ENCODE peak calls at places on chromosomes 6 and 20, in five cellular contexts. One of them, this sample, is unnamed.

GRCh38 chr20:52410746-52411317 is 219.3 kb upstream of the ZFP64 start:
- DNase-seq in H9: no peak
- DNase-seq in fibroblast of lung: no peak
- DNase-seq in hippocampal formation: no peak
- DNase-seq in fibroblast of mammary gland: peak; percentile 33
- DNase-seq in this sample: no peak

GRCh38 chr6:166422201-166422940 is 39.6 kb upstream of the MPC1 start:
- DNase-seq in H9: no peak
- DNase-seq in fibroblast of lung: no peak
- DNase-seq in hippocampal formation: no peak
- DNase-seq in fibroblast of mammary gland: no peak
- DNase-seq in this sample: no peak

GRCh38 chr20:20034486-20034885 is 17.3 kb downstream of the NAA20 start:
- DNase-seq in H9: no peak
- DNase-seq in fibroblast of lung: peak; percentile 31
- DNase-seq in hippocampal formation: no peak
- DNase-seq in fibroblast of mammary gland: no peak
- DNase-seq in this sample: no peak

GRCh38 chr6:28531479-28532128 is 5.9 kb downstream of the GPX5 start:
- DNase-seq in H9: peak; percentile 65
- DNase-seq in fibroblast of lung: no peak
- DNase-seq in hippocampal formation: no peak
- DNase-seq in fibroblast of mammary gland: peak; percentile 16
- DNase-seq in this sample: no peak

GRCh38 chr6:106146852-106147351 is 60.8 kb downstream of the PRDM1 start:
- DNase-seq in H9: no peak
- DNase-seq in fibroblast of lung: peak; percentile 63
- DNase-seq in hippocampal formation: no peak
- DNase-seq in fibroblast of mammary gland: peak; percentile 49
- DNase-seq in this sample: no peak

GRCh38 chr6:35842381-35842780 is 37.2 kb downstream of the LHFPL5 start:
- DNase-seq in H9: no peak
- DNase-seq in fibroblast of lung: no peak
- DNase-seq in hippocampal formation: no peak
- DNase-seq in fibroblast of mammary gland: no peak
- DNase-seq in this sample: no peak

GRCh38 chr6:151689499-151690201 is 117.8 kb upstream of the ESR1 start:
- DNase-seq in H9: no peak
- DNase-seq in fibroblast of lung: no peak
- DNase-seq in hippocampal formation: no peak
- DNase-seq in fibroblast of mammary gland: no peak
- DNase-seq in this sample: no peak

GRCh38 chr6:89132087-89132486 is 13.8 kb upstream of the PM20D2 start:
- DNase-seq in H9: no peak
- DNase-seq in fibroblast of lung: no peak
- DNase-seq in hippocampal formation: no peak
- DNase-seq in fibroblast of mammary gland: no peak
- DNase-seq in this sample: no peak

GRCh38 chr20:4472906-4473305 is 248.8 kb upstream of the PRND start:
- DNase-seq in H9: no peak
- DNase-seq in fibroblast of lung: peak; percentile 20
- DNase-seq in hippocampal formation: no peak
- DNase-seq in fibroblast of mammary gland: peak; percentile 74
- DNase-seq in this sample: no peak

GRCh38 chr6:25138024-25138696 is 141.0 kb upstream of the CARMIL1 start:
- DNase-seq in H9: no peak
- DNase-seq in fibroblast of lung: peak; percentile 75
- DNase-seq in hippocampal formation: peak; percentile 62
- DNase-seq in fibroblast of mammary gland: peak; percentile 92
- DNase-seq in this sample: peak; percentile 48

GRCh38 chr6:47343631-47344421 is 34.1 kb upstream of the TNFRSF21 start:
- DNase-seq in H9: no peak
- DNase-seq in fibroblast of lung: no peak
- DNase-seq in hippocampal formation: no peak
- DNase-seq in fibroblast of mammary gland: no peak
- DNase-seq in this sample: no peak

GRCh38 chr6:105748737-105749161 is 337.4 kb upstream of the PRDM1 start:
- DNase-seq in H9: no peak
- DNase-seq in fibroblast of lung: peak; percentile 75
- DNase-seq in hippocampal formation: no peak
- DNase-seq in fibroblast of mammary gland: peak; percentile 81
- DNase-seq in this sample: no peak

GRCh38 chr6:80438728-80439127 is 332.3 kb downstream of the BCKDHB start:
- DNase-seq in H9: no peak
- DNase-seq in fibroblast of lung: peak; percentile 92
- DNase-seq in hippocampal formation: no peak
- DNase-seq in fibroblast of mammary gland: peak; percentile 87
- DNase-seq in this sample: no peak

GRCh38 chr6:47438481-47439347 is 38.9 kb upstream of the CD2AP start:
- DNase-seq in H9: no peak
- DNase-seq in fibroblast of lung: no peak
- DNase-seq in hippocampal formation: no peak
- DNase-seq in fibroblast of mammary gland: no peak
- DNase-seq in this sample: no peak

GRCh38 chr6:6591778-6592388 is 3.4 kb downstream of the LY86 start:
- DNase-seq in H9: no peak
- DNase-seq in fibroblast of lung: no peak
- DNase-seq in hippocampal formation: no peak
- DNase-seq in fibroblast of mammary gland: no peak
- DNase-seq in this sample: no peak

GRCh38 chr6:37992749-37993148 is 173.2 kb downstream of the ZFAND3 start:
- DNase-seq in H9: no peak
- DNase-seq in fibroblast of lung: no peak
- DNase-seq in hippocampal formation: no peak
- DNase-seq in fibroblast of mammary gland: no peak
- DNase-seq in this sample: no peak

GRCh38 chr6:85680388-85680787 is 37.7 kb upstream of the SYNCRIP start:
- DNase-seq in H9: no peak
- DNase-seq in fibroblast of lung: no peak
- DNase-seq in hippocampal formation: no peak
- DNase-seq in fibroblast of mammary gland: peak; percentile 7
- DNase-seq in this sample: no peak

GRCh38 chr20:19921349-19921793 is 95.8 kb upstream of the NAA20 start:
- DNase-seq in H9: peak; percentile 62
- DNase-seq in fibroblast of lung: peak; percentile 7
- DNase-seq in hippocampal formation: no peak
- DNase-seq in fibroblast of mammary gland: peak; percentile 82
- DNase-seq in this sample: no peak

GRCh38 chr20:63745961-63746765 is 6.6 kb downstream of the SLC2A4RG start:
- DNase-seq in H9: no peak
- DNase-seq in fibroblast of lung: no peak
- DNase-seq in hippocampal formation: no peak
- DNase-seq in fibroblast of mammary gland: no peak
- DNase-seq in this sample: no peak

GRCh38 chr6:142686719-142686996 is 258.3 kb downstream of the HIVEP2 start:
- DNase-seq in H9: no peak
- DNase-seq in fibroblast of lung: no peak
- DNase-seq in hippocampal formation: no peak
- DNase-seq in fibroblast of mammary gland: no peak
- DNase-seq in this sample: no peak

GRCh38 chr6:18350728-18351127 is 36.4 kb upstream of the RNF144B start:
- DNase-seq in H9: no peak
- DNase-seq in fibroblast of lung: no peak
- DNase-seq in hippocampal formation: peak; percentile 15
- DNase-seq in fibroblast of mammary gland: no peak
- DNase-seq in this sample: no peak

GRCh38 chr6:137237413-137238170 is 18.4 kb upstream of the IFNGR1 start:
- DNase-seq in H9: no peak
- DNase-seq in fibroblast of lung: peak; percentile 87
- DNase-seq in hippocampal formation: no peak
- DNase-seq in fibroblast of mammary gland: peak; percentile 81
- DNase-seq in this sample: peak; percentile 82

GRCh38 chr6:31122803-31123706 is 2.8 kb upstream of the CDSN start:
- DNase-seq in H9: no peak
- DNase-seq in fibroblast of lung: peak; percentile 89
- DNase-seq in hippocampal formation: no peak
- DNase-seq in fibroblast of mammary gland: peak; percentile 53
- DNase-seq in this sample: peak; percentile 84

GRCh38 chr6:82251942-82252341 is 4.4 kb upstream of the IBTK start:
- DNase-seq in H9: no peak
- DNase-seq in fibroblast of lung: peak; percentile 27
- DNase-seq in hippocampal formation: peak; percentile 46
- DNase-seq in fibroblast of mammary gland: peak; percentile 62
- DNase-seq in this sample: no peak